ENCODE peak calls at places on chromosomes 4 and X, in ten cellular contexts. L is IMR-90; P is bronchial epithelial cell; F is AG09319; W is astrocyte of the spinal cord; Y is GM13976; E is tibial nerve; S is Calu3; X is CD8-positive, alpha-beta T cell; M is neural crest cell. O is an unnamed sample.

GRCh38 chr4:182208651-182209050 is 34.6 kb upstream of the TENM3 start:
- DNase-seq in L (no peak), P (no peak), F (no peak), W (no peak), Y (no peak), E (no peak), S (no peak), X (no peak), M (no peak), O (no peak)

GRCh38 chr4:85475631-85476233 is 782 bp downstream of the ARHGAP24 start:
- DNase-seq in L (no peak), P (no peak), F (no peak), W (peak; percentile 33), Y (no peak), E (no peak), S (no peak), X (no peak), M (peak; percentile 37), O (no peak)

GRCh38 chr4:183354213-183354612 is 32.0 kb upstream of the CLDN24 start:
- DNase-seq in L (no peak), P (peak; percentile 83), F (no peak), W (no peak), Y (no peak), E (no peak), S (no peak), X (no peak), M (no peak), O (no peak)

GRCh38 chr4:37805091-37805490 is 21.4 kb upstream of the PGM2 start:
- DNase-seq in L (no peak), P (no peak), F (no peak), W (no peak), Y (no peak), E (no peak), S (no peak), X (no peak), M (no peak), O (no peak)

GRCh38 chr4:39706334-39706733 is 8.4 kb downstream of the UBE2K start:
- DNase-seq in L (peak; percentile 89), P (peak; percentile 72), F (peak; percentile 36), W (peak; percentile 74), Y (no peak), E (no peak), S (no peak), X (no peak), M (no peak), O (no peak)

GRCh38 chr4:124948976-124949597 is 236.6 kb upstream of the ANKRD50 start:
- DNase-seq in L (peak; percentile 65), P (peak; percentile 47), F (no peak), W (peak; percentile 77), Y (no peak), E (no peak), S (no peak), X (no peak), M (no peak), O (no peak)

GRCh38 chrX:97629597-97629985 is 745.9 kb downstream of the RPA4 start:
- DNase-seq in L (no peak), P (no peak), F (no peak), W (no peak), Y (no peak), E (no peak), S (no peak), X (no peak), M (no peak), O (no peak)

GRCh38 chr4:5689065-5689464 is 19.3 kb downstream of the EVC2 start:
- DNase-seq in L (no peak), P (no peak), F (no peak), W (no peak), Y (no peak), E (no peak), S (no peak), X (no peak), M (no peak), O (no peak)

GRCh38 chrX:74187211-74187610 is 116.8 kb upstream of the ZCCHC13 start:
- DNase-seq in L (peak; percentile 50), P (no peak), F (no peak), W (peak; percentile 33), Y (no peak), E (no peak), S (no peak), X (no peak), M (no peak), O (no peak)

GRCh38 chr4:181685461-181685860 is 557.7 kb upstream of the TENM3 start:
- DNase-seq in L (peak; percentile 82), P (no peak), F (no peak), W (peak; percentile 63), Y (no peak), E (no peak), S (no peak), X (no peak), M (no peak), O (no peak)

GRCh38 chr4:127291316-127291715 is 341.4 kb upstream of the INTU start:
- DNase-seq in L (no peak), P (no peak), F (peak; percentile 8), W (no peak), Y (no peak), E (no peak), S (no peak), X (no peak), M (no peak), O (no peak)

GRCh38 chr4:113773014-113773413 is 11.5 kb upstream of the CAMK2D start:
- DNase-seq in L (no peak), P (no peak), F (no peak), W (no peak), Y (no peak), E (no peak), S (no peak), X (peak; percentile 27), M (no peak), O (peak; percentile 28)

GRCh38 chrX:153885968-153886903 is at the start of gene L1CAM:
- DNase-seq in L (no peak), P (no peak), F (no peak), W (no peak), Y (no peak), E (no peak), S (no peak), X (peak; percentile 30), M (no peak), O (no peak)

GRCh38 chr4:183096276-183096965 is 2.6 kb upstream of the WWC2 start:
- DNase-seq in L (no peak), P (no peak), F (no peak), W (no peak), Y (no peak), E (no peak), S (no peak), X (no peak), M (no peak), O (no peak)

GRCh38 chr4:175422331-175422730 is 389.7 kb downstream of the GPM6A start:
- DNase-seq in L (peak; percentile 69), P (no peak), F (no peak), W (peak; percentile 82), Y (no peak), E (no peak), S (no peak), X (no peak), M (no peak), O (no peak)

DNA sequence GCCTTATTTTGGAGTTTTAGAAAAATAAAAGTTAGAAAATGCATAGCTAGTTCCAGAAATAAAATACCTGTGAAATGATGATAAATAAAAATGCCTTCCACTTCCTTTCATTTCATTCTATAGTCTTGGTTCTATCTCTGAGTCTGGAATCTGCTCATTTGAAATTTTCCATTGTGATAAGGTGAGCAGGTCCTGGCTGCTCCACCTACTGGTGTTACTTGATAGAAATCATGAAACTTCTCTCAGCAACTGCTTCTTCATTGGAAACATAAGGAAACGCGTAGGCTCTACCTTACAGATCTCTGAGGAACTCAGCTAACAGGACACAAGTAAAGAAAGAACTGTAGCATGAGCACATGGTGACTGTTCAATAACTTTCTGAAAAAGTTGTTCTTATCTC is 141.8 kb downstream of the DCHS2 start:
- DNase-seq in L (no peak), P (peak; percentile 37), F (no peak), W (no peak), Y (no peak), E (no peak), S (no peak), X (no peak), M (no peak), O (no peak)
- TF ChIP-seq CTCF in L (peak; percentile 4), P (peak; percentile 42), F (peak; percentile 34), W (peak; percentile 51), Y (no peak), E (no peak), S (peak; percentile 46), X (no peak), M (peak; percentile 61), O (no peak)

GRCh38 chr4:54683616-54684346 is 26.0 kb downstream of the KIT start:
- DNase-seq in L (no peak), P (peak; percentile 18), F (no peak), W (peak; percentile 14), Y (peak; percentile 56), E (no peak), S (peak; percentile 51), X (peak; percentile 59), M (no peak), O (peak; percentile 48)
- TF ChIP-seq CTCF in L (peak; percentile 35), P (peak; percentile 28), F (peak; percentile 14), W (peak; percentile 32), Y (peak; percentile 52), E (no peak), S (peak; percentile 41), X (peak; percentile 47), M (peak; percentile 30), O (peak; percentile 67)

DNA sequence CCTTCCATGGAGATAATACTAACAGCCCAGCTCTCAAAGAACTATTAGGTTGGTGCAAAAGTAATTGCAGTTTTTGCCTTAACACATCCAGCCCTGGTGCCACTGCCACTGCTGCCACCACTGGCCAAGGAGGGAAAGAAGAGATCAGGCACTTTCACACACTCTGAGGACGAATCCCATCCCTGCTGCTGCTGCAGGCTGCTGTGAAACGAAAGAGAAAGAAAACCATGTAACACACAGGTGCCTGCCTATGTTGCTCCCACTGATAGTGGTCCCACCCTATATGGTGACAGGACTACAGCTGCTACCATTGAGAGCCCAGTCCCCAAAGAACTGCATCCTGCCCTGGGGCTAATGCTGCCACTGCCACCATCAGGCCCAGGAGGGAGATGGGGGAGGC is 35.1 kb downstream of the TMLHE start:
- DNase-seq in L (no peak), P (no peak), F (no peak), W (no peak), Y (no peak), E (no peak), S (no peak), X (peak; percentile 18), M (no peak), O (no peak)
- TF ChIP-seq CTCF in L (no peak), P (no peak), F (no peak), W (no peak), Y (no peak), E (no peak), S (no peak), X (no peak), M (no peak), O (no peak)

DNA sequence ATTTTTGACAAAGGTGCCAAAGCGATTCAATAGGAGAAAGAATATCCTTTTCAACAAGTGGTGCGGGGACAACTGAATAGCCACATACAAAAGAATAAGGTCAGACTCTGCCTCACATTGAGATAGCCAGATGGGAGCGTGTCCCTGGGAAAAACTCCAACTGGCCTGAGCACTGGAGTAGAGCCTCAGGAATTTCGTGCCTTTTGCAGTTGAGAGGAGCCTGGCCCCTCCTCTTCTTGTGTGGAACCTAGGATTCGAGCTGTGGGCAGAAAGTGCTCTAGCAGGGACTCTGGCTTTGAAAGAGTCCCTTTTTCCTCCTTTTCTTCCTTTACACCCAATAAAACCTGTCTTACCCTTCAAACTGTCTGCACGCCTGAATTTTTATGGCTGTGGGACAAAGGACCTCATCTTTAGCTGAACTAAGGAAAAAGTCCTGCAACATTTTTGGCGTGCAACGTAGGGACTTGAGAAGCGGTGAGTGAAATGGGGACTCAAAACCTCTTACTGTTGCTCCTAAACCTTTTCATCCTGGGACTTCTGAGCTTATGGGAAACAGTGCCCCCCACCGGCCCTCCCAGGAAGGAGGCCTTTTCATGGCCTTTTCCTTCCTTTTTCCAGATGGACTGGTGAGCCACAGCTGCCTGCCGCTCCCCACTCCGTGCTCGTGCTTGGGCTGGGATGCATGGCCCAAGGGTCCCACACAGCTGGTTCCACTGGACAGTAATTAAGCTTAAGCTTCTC is 68.6 kb downstream of the BMP15 start:
- DNase-seq in L (no peak), P (no peak), F (no peak), W (no peak), Y (no peak), E (no peak), S (no peak), X (no peak), M (no peak), O (no peak)
- TF ChIP-seq CTCF in L (no peak), P (no peak), F (no peak), W (no peak), Y (no peak), E (no peak), S (no peak), X (no peak), M (no peak), O (no peak)